ENCODE peak calls at places on chromosomes 7 and 10, in seven cellular contexts. One of them, this sample, is unnamed.
A peak's percentile ranks its signal among the peaks of the same experiment; 100 is the strongest.

GRCh38 chr7:135321556-135321955 is 87.9 kb downstream of the STRA8 start:
- DNase-seq in stimulated activated CD4-positive, alpha-beta T cell treated with anti-CD3 and anti-CD28 coated beads, TNF-alpha, amount 100 ng/mL, for 48 hours: no peak
- DNase-seq in skeletal muscle cell: peak; percentile 55
- DNase-seq in islet precursor cell: no peak
- DNase-seq in AG09319: no peak
- DNase-seq in central memory CD4-positive, alpha-beta T cell: no peak
- DNase-seq in kidney tubule cell: peak; percentile 28
- DNase-seq in this sample: no peak

GRCh38 chr7:28739128-28739527 is 219.0 kb downstream of the TRIL start:
- DNase-seq in kidney tubule cell: no peak
- DNase-seq in stimulated activated CD4-positive, alpha-beta T cell treated with anti-CD3 and anti-CD28 coated beads, TNF-alpha, amount 100 ng/mL, for 48 hours: no peak
- DNase-seq in islet precursor cell: no peak
- DNase-seq in central memory CD4-positive, alpha-beta T cell: no peak
- DNase-seq in skeletal muscle cell: no peak
- DNase-seq in AG09319: no peak
- DNase-seq in this sample: no peak

GRCh38 chr10:96243296-96243695 is 28.1 kb downstream of the BLNK start:
- DNase-seq in skeletal muscle cell: no peak
- DNase-seq in AG09319: no peak
- DNase-seq in kidney tubule cell: no peak
- DNase-seq in central memory CD4-positive, alpha-beta T cell: no peak
- DNase-seq in islet precursor cell: peak; percentile 11
- DNase-seq in stimulated activated CD4-positive, alpha-beta T cell treated with anti-CD3 and anti-CD28 coated beads, TNF-alpha, amount 100 ng/mL, for 48 hours: no peak
- DNase-seq in this sample: no peak

GRCh38 chr7:27364344-27364758 is 121.7 kb downstream of the EVX1 start:
- DNase-seq in central memory CD4-positive, alpha-beta T cell: no peak
- DNase-seq in islet precursor cell: no peak
- DNase-seq in kidney tubule cell: no peak
- DNase-seq in skeletal muscle cell: peak; percentile 93
- DNase-seq in stimulated activated CD4-positive, alpha-beta T cell treated with anti-CD3 and anti-CD28 coated beads, TNF-alpha, amount 100 ng/mL, for 48 hours: no peak
- DNase-seq in AG09319: peak; percentile 36
- DNase-seq in this sample: no peak

GRCh38 chr7:21429786-21430574 is 2.1 kb downstream of the SP4 start:
- DNase-seq in AG09319: no peak
- DNase-seq in central memory CD4-positive, alpha-beta T cell: no peak
- DNase-seq in islet precursor cell: no peak
- DNase-seq in skeletal muscle cell: no peak
- DNase-seq in kidney tubule cell: peak; percentile 24
- DNase-seq in stimulated activated CD4-positive, alpha-beta T cell treated with anti-CD3 and anti-CD28 coated beads, TNF-alpha, amount 100 ng/mL, for 48 hours: no peak
- DNase-seq in this sample: no peak

GRCh38 chr10:31154996-31155395 is 123.3 kb upstream of the ZNF438 start:
- DNase-seq in skeletal muscle cell: no peak
- DNase-seq in islet precursor cell: no peak
- DNase-seq in stimulated activated CD4-positive, alpha-beta T cell treated with anti-CD3 and anti-CD28 coated beads, TNF-alpha, amount 100 ng/mL, for 48 hours: no peak
- DNase-seq in kidney tubule cell: no peak
- DNase-seq in AG09319: no peak
- DNase-seq in central memory CD4-positive, alpha-beta T cell: no peak
- DNase-seq in this sample: no peak

GRCh38 chr10:76444034-76444800 is 1012.8 kb downstream of the LRMDA start:
- DNase-seq in stimulated activated CD4-positive, alpha-beta T cell treated with anti-CD3 and anti-CD28 coated beads, TNF-alpha, amount 100 ng/mL, for 48 hours: no peak
- DNase-seq in central memory CD4-positive, alpha-beta T cell: no peak
- DNase-seq in kidney tubule cell: no peak
- DNase-seq in skeletal muscle cell: peak; percentile 31
- DNase-seq in AG09319: no peak
- DNase-seq in islet precursor cell: no peak
- DNase-seq in this sample: no peak

GRCh38 chr10:61992683-61993629 is 91.5 kb downstream of the ARID5B start:
- DNase-seq in central memory CD4-positive, alpha-beta T cell: peak; percentile 82
- DNase-seq in skeletal muscle cell: peak; percentile 80
- DNase-seq in AG09319: peak; percentile 86
- DNase-seq in kidney tubule cell: peak; percentile 15
- DNase-seq in islet precursor cell: no peak
- DNase-seq in stimulated activated CD4-positive, alpha-beta T cell treated with anti-CD3 and anti-CD28 coated beads, TNF-alpha, amount 100 ng/mL, for 48 hours: peak; percentile 17
- DNase-seq in this sample: no peak

GRCh38 chr7:98283127-98283886 is 1.8 kb downstream of the BRI3 start:
- DNase-seq in skeletal muscle cell: no peak
- DNase-seq in AG09319: peak; percentile 41
- DNase-seq in islet precursor cell: no peak
- DNase-seq in central memory CD4-positive, alpha-beta T cell: no peak
- DNase-seq in stimulated activated CD4-positive, alpha-beta T cell treated with anti-CD3 and anti-CD28 coated beads, TNF-alpha, amount 100 ng/mL, for 48 hours: no peak
- DNase-seq in kidney tubule cell: peak; percentile 80
- DNase-seq in this sample: no peak

GRCh38 chr7:42639930-42640329 is 271.9 kb downstream of the C7orf25 start:
- DNase-seq in stimulated activated CD4-positive, alpha-beta T cell treated with anti-CD3 and anti-CD28 coated beads, TNF-alpha, amount 100 ng/mL, for 48 hours: no peak
- DNase-seq in AG09319: no peak
- DNase-seq in islet precursor cell: no peak
- DNase-seq in kidney tubule cell: no peak
- DNase-seq in skeletal muscle cell: no peak
- DNase-seq in central memory CD4-positive, alpha-beta T cell: no peak
- DNase-seq in this sample: no peak

GRCh38 chr7:128841171-128841690 is 11.0 kb downstream of the FLNC start:
- DNase-seq in central memory CD4-positive, alpha-beta T cell: peak; percentile 36
- DNase-seq in skeletal muscle cell: no peak
- DNase-seq in stimulated activated CD4-positive, alpha-beta T cell treated with anti-CD3 and anti-CD28 coated beads, TNF-alpha, amount 100 ng/mL, for 48 hours: no peak
- DNase-seq in islet precursor cell: no peak
- DNase-seq in AG09319: no peak
- DNase-seq in kidney tubule cell: no peak
- DNase-seq in this sample: no peak

GRCh38 chr7:117124585-117125220 is 171.4 kb downstream of the ST7 start:
- DNase-seq in AG09319: peak; percentile 50
- DNase-seq in skeletal muscle cell: peak; percentile 96
- DNase-seq in stimulated activated CD4-positive, alpha-beta T cell treated with anti-CD3 and anti-CD28 coated beads, TNF-alpha, amount 100 ng/mL, for 48 hours: peak; percentile 71
- DNase-seq in kidney tubule cell: peak; percentile 99
- DNase-seq in islet precursor cell: peak; percentile 66
- DNase-seq in central memory CD4-positive, alpha-beta T cell: no peak
- DNase-seq in this sample: no peak

GRCh38 chr7:5692112-5692844 is 89.2 kb downstream of the RNF216 start:
- DNase-seq in islet precursor cell: peak; percentile 83
- DNase-seq in kidney tubule cell: peak; percentile 92
- DNase-seq in stimulated activated CD4-positive, alpha-beta T cell treated with anti-CD3 and anti-CD28 coated beads, TNF-alpha, amount 100 ng/mL, for 48 hours: no peak
- DNase-seq in central memory CD4-positive, alpha-beta T cell: no peak
- DNase-seq in skeletal muscle cell: peak; percentile 98
- DNase-seq in AG09319: peak; percentile 92
- DNase-seq in this sample: no peak

GRCh38 chr10:30788307-30788706 is 158.8 kb upstream of the LYZL2 start:
- DNase-seq in skeletal muscle cell: no peak
- DNase-seq in AG09319: no peak
- DNase-seq in kidney tubule cell: peak; percentile 29
- DNase-seq in central memory CD4-positive, alpha-beta T cell: no peak
- DNase-seq in stimulated activated CD4-positive, alpha-beta T cell treated with anti-CD3 and anti-CD28 coated beads, TNF-alpha, amount 100 ng/mL, for 48 hours: no peak
- DNase-seq in islet precursor cell: peak; percentile 78
- DNase-seq in this sample: no peak

GRCh38 chr7:101567231-101567630 is 61.9 kb downstream of the MYL10 start:
- DNase-seq in stimulated activated CD4-positive, alpha-beta T cell treated with anti-CD3 and anti-CD28 coated beads, TNF-alpha, amount 100 ng/mL, for 48 hours: no peak
- DNase-seq in kidney tubule cell: no peak
- DNase-seq in islet precursor cell: no peak
- DNase-seq in central memory CD4-positive, alpha-beta T cell: no peak
- DNase-seq in skeletal muscle cell: no peak
- DNase-seq in AG09319: no peak
- DNase-seq in this sample: no peak

GRCh38 chr7:128172151-128172550 is 68.9 kb upstream of the LEP start:
- DNase-seq in AG09319: no peak
- DNase-seq in skeletal muscle cell: no peak
- DNase-seq in stimulated activated CD4-positive, alpha-beta T cell treated with anti-CD3 and anti-CD28 coated beads, TNF-alpha, amount 100 ng/mL, for 48 hours: no peak
- DNase-seq in central memory CD4-positive, alpha-beta T cell: no peak
- DNase-seq in kidney tubule cell: no peak
- DNase-seq in islet precursor cell: peak; percentile 37
- DNase-seq in this sample: no peak

GRCh38 chr10:121497513-121497912 is 100.7 kb downstream of the FGFR2 start:
- DNase-seq in stimulated activated CD4-positive, alpha-beta T cell treated with anti-CD3 and anti-CD28 coated beads, TNF-alpha, amount 100 ng/mL, for 48 hours: no peak
- DNase-seq in AG09319: no peak
- DNase-seq in skeletal muscle cell: no peak
- DNase-seq in islet precursor cell: no peak
- DNase-seq in kidney tubule cell: no peak
- DNase-seq in central memory CD4-positive, alpha-beta T cell: no peak
- DNase-seq in this sample: no peak

GRCh38 chr7:28280516-28280915 is 99.9 kb upstream of the JAZF1 start:
- DNase-seq in AG09319: no peak
- DNase-seq in stimulated activated CD4-positive, alpha-beta T cell treated with anti-CD3 and anti-CD28 coated beads, TNF-alpha, amount 100 ng/mL, for 48 hours: no peak
- DNase-seq in central memory CD4-positive, alpha-beta T cell: no peak
- DNase-seq in islet precursor cell: no peak
- DNase-seq in kidney tubule cell: no peak
- DNase-seq in skeletal muscle cell: no peak
- DNase-seq in this sample: no peak

GRCh38 chr7:100882201-100882600 is 7.3 kb downstream of the SRRT start:
- DNase-seq in central memory CD4-positive, alpha-beta T cell: no peak
- DNase-seq in islet precursor cell: no peak
- DNase-seq in kidney tubule cell: no peak
- DNase-seq in skeletal muscle cell: no peak
- DNase-seq in stimulated activated CD4-positive, alpha-beta T cell treated with anti-CD3 and anti-CD28 coated beads, TNF-alpha, amount 100 ng/mL, for 48 hours: no peak
- DNase-seq in AG09319: no peak
- DNase-seq in this sample: no peak

GRCh38 chr10:124522131-124522902 is 60.7 kb downstream of the LHPP start:
- DNase-seq in stimulated activated CD4-positive, alpha-beta T cell treated with anti-CD3 and anti-CD28 coated beads, TNF-alpha, amount 100 ng/mL, for 48 hours: no peak
- DNase-seq in islet precursor cell: peak; percentile 43
- DNase-seq in skeletal muscle cell: no peak
- DNase-seq in AG09319: no peak
- DNase-seq in kidney tubule cell: no peak
- DNase-seq in central memory CD4-positive, alpha-beta T cell: no peak
- DNase-seq in this sample: no peak

GRCh38 chr10:75924309-75924920 is 493.0 kb downstream of the LRMDA start:
- DNase-seq in islet precursor cell: no peak
- DNase-seq in AG09319: no peak
- DNase-seq in central memory CD4-positive, alpha-beta T cell: no peak
- DNase-seq in skeletal muscle cell: no peak
- DNase-seq in stimulated activated CD4-positive, alpha-beta T cell treated with anti-CD3 and anti-CD28 coated beads, TNF-alpha, amount 100 ng/mL, for 48 hours: no peak
- DNase-seq in kidney tubule cell: no peak
- DNase-seq in this sample: no peak

GRCh38 chr10:71201921-71202713 is 10.3 kb upstream of the UNC5B start:
- DNase-seq in skeletal muscle cell: no peak
- DNase-seq in AG09319: no peak
- DNase-seq in central memory CD4-positive, alpha-beta T cell: no peak
- DNase-seq in islet precursor cell: peak; percentile 84
- DNase-seq in kidney tubule cell: no peak
- DNase-seq in stimulated activated CD4-positive, alpha-beta T cell treated with anti-CD3 and anti-CD28 coated beads, TNF-alpha, amount 100 ng/mL, for 48 hours: no peak
- DNase-seq in this sample: no peak

GRCh38 chr7:131284702-131285419 is 42.8 kb upstream of the MKLN1 start:
- DNase-seq in AG09319: no peak
- DNase-seq in stimulated activated CD4-positive, alpha-beta T cell treated with anti-CD3 and anti-CD28 coated beads, TNF-alpha, amount 100 ng/mL, for 48 hours: no peak
- DNase-seq in skeletal muscle cell: peak; percentile 19
- DNase-seq in central memory CD4-positive, alpha-beta T cell: no peak
- DNase-seq in kidney tubule cell: peak; percentile 78
- DNase-seq in islet precursor cell: no peak
- DNase-seq in this sample: no peak

GRCh38 chr7:142057101-142057500 is 54.4 kb upstream of the MGAM2 start:
- DNase-seq in stimulated activated CD4-positive, alpha-beta T cell treated with anti-CD3 and anti-CD28 coated beads, TNF-alpha, amount 100 ng/mL, for 48 hours: no peak
- DNase-seq in central memory CD4-positive, alpha-beta T cell: no peak
- DNase-seq in kidney tubule cell: no peak
- DNase-seq in AG09319: no peak
- DNase-seq in skeletal muscle cell: no peak
- DNase-seq in islet precursor cell: no peak
- DNase-seq in this sample: no peak

GRCh38 chr7:13945670-13946069 is 43.8 kb downstream of the ETV1 start:
- DNase-seq in skeletal muscle cell: no peak
- DNase-seq in AG09319: no peak
- DNase-seq in stimulated activated CD4-positive, alpha-beta T cell treated with anti-CD3 and anti-CD28 coated beads, TNF-alpha, amount 100 ng/mL, for 48 hours: no peak
- DNase-seq in central memory CD4-positive, alpha-beta T cell: no peak
- DNase-seq in kidney tubule cell: peak; percentile 41
- DNase-seq in islet precursor cell: peak; percentile 53
- DNase-seq in this sample: no peak

GRCh38 chr10:5596611-5597341 is 69.6 kb downstream of the ASB13 start:
- DNase-seq in central memory CD4-positive, alpha-beta T cell: no peak
- DNase-seq in kidney tubule cell: peak; percentile 75
- DNase-seq in stimulated activated CD4-positive, alpha-beta T cell treated with anti-CD3 and anti-CD28 coated beads, TNF-alpha, amount 100 ng/mL, for 48 hours: no peak
- DNase-seq in islet precursor cell: peak; percentile 95
- DNase-seq in skeletal muscle cell: no peak
- DNase-seq in AG09319: no peak
- DNase-seq in this sample: no peak

GRCh38 chr10:44343836-44344235 is 41.1 kb downstream of the CXCL12 start:
- DNase-seq in stimulated activated CD4-positive, alpha-beta T cell treated with anti-CD3 and anti-CD28 coated beads, TNF-alpha, amount 100 ng/mL, for 48 hours: no peak
- DNase-seq in skeletal muscle cell: no peak
- DNase-seq in central memory CD4-positive, alpha-beta T cell: no peak
- DNase-seq in kidney tubule cell: no peak
- DNase-seq in AG09319: no peak
- DNase-seq in islet precursor cell: peak; percentile 46
- DNase-seq in this sample: no peak

GRCh38 chr7:158647475-158647792 is 57.2 kb downstream of the NCAPG2 start:
- DNase-seq in stimulated activated CD4-positive, alpha-beta T cell treated with anti-CD3 and anti-CD28 coated beads, TNF-alpha, amount 100 ng/mL, for 48 hours: no peak
- DNase-seq in islet precursor cell: no peak
- DNase-seq in central memory CD4-positive, alpha-beta T cell: no peak
- DNase-seq in kidney tubule cell: no peak
- DNase-seq in AG09319: no peak
- DNase-seq in skeletal muscle cell: no peak
- DNase-seq in this sample: no peak

GRCh38 chr7:157228864-157229422 is 90.2 kb downstream of the UBE3C start:
- DNase-seq in islet precursor cell: peak; percentile 69
- DNase-seq in AG09319: no peak
- DNase-seq in central memory CD4-positive, alpha-beta T cell: no peak
- DNase-seq in stimulated activated CD4-positive, alpha-beta T cell treated with anti-CD3 and anti-CD28 coated beads, TNF-alpha, amount 100 ng/mL, for 48 hours: no peak
- DNase-seq in skeletal muscle cell: peak; percentile 7
- DNase-seq in kidney tubule cell: no peak
- DNase-seq in this sample: no peak

GRCh38 chr7:75650671-75651070 is 88.1 kb downstream of the HIP1 start:
- DNase-seq in skeletal muscle cell: no peak
- DNase-seq in AG09319: no peak
- DNase-seq in islet precursor cell: peak; percentile 63
- DNase-seq in stimulated activated CD4-positive, alpha-beta T cell treated with anti-CD3 and anti-CD28 coated beads, TNF-alpha, amount 100 ng/mL, for 48 hours: no peak
- DNase-seq in kidney tubule cell: peak; percentile 13
- DNase-seq in central memory CD4-positive, alpha-beta T cell: no peak
- DNase-seq in this sample: no peak

GRCh38 chr10:92080244-92080643 is 156.7 kb downstream of the BTAF1 start:
- DNase-seq in islet precursor cell: no peak
- DNase-seq in AG09319: no peak
- DNase-seq in central memory CD4-positive, alpha-beta T cell: no peak
- DNase-seq in kidney tubule cell: no peak
- DNase-seq in skeletal muscle cell: no peak
- DNase-seq in stimulated activated CD4-positive, alpha-beta T cell treated with anti-CD3 and anti-CD28 coated beads, TNF-alpha, amount 100 ng/mL, for 48 hours: no peak
- DNase-seq in this sample: no peak

GRCh38 chr10:76504823-76505222 is 1073.4 kb downstream of the LRMDA start:
- DNase-seq in central memory CD4-positive, alpha-beta T cell: no peak
- DNase-seq in skeletal muscle cell: no peak
- DNase-seq in stimulated activated CD4-positive, alpha-beta T cell treated with anti-CD3 and anti-CD28 coated beads, TNF-alpha, amount 100 ng/mL, for 48 hours: no peak
- DNase-seq in kidney tubule cell: no peak
- DNase-seq in islet precursor cell: no peak
- DNase-seq in AG09319: no peak
- DNase-seq in this sample: no peak

GRCh38 chr7:44288381-44288685 is 37.1 kb downstream of the CAMK2B start:
- DNase-seq in AG09319: no peak
- DNase-seq in skeletal muscle cell: no peak
- DNase-seq in stimulated activated CD4-positive, alpha-beta T cell treated with anti-CD3 and anti-CD28 coated beads, TNF-alpha, amount 100 ng/mL, for 48 hours: no peak
- DNase-seq in islet precursor cell: peak; percentile 30
- DNase-seq in central memory CD4-positive, alpha-beta T cell: no peak
- DNase-seq in kidney tubule cell: no peak
- DNase-seq in this sample: no peak

GRCh38 chr10:97422921-97423420 is 3.0 kb upstream of the PGAM1 start:
- DNase-seq in AG09319: no peak
- DNase-seq in kidney tubule cell: peak; percentile 90
- DNase-seq in skeletal muscle cell: peak; percentile 64
- DNase-seq in central memory CD4-positive, alpha-beta T cell: no peak
- DNase-seq in stimulated activated CD4-positive, alpha-beta T cell treated with anti-CD3 and anti-CD28 coated beads, TNF-alpha, amount 100 ng/mL, for 48 hours: peak; percentile 44
- DNase-seq in islet precursor cell: no peak
- DNase-seq in this sample: no peak

GRCh38 chr10:13597909-13598308 is 11.1 kb downstream of the PRPF18 start:
- DNase-seq in stimulated activated CD4-positive, alpha-beta T cell treated with anti-CD3 and anti-CD28 coated beads, TNF-alpha, amount 100 ng/mL, for 48 hours: no peak
- DNase-seq in AG09319: no peak
- DNase-seq in islet precursor cell: no peak
- DNase-seq in central memory CD4-positive, alpha-beta T cell: no peak
- DNase-seq in skeletal muscle cell: no peak
- DNase-seq in kidney tubule cell: no peak
- DNase-seq in this sample: no peak

GRCh38 chr7:81768951-81769778 is 682 bp downstream of the HGF start:
- DNase-seq in stimulated activated CD4-positive, alpha-beta T cell treated with anti-CD3 and anti-CD28 coated beads, TNF-alpha, amount 100 ng/mL, for 48 hours: no peak
- DNase-seq in islet precursor cell: no peak
- DNase-seq in skeletal muscle cell: no peak
- DNase-seq in kidney tubule cell: no peak
- DNase-seq in central memory CD4-positive, alpha-beta T cell: no peak
- DNase-seq in AG09319: no peak
- DNase-seq in this sample: no peak

GRCh38 chr7:39271386-39271785 is 293.7 kb downstream of the POU6F2 start:
- DNase-seq in AG09319: no peak
- DNase-seq in islet precursor cell: no peak
- DNase-seq in stimulated activated CD4-positive, alpha-beta T cell treated with anti-CD3 and anti-CD28 coated beads, TNF-alpha, amount 100 ng/mL, for 48 hours: no peak
- DNase-seq in central memory CD4-positive, alpha-beta T cell: no peak
- DNase-seq in skeletal muscle cell: no peak
- DNase-seq in kidney tubule cell: peak; percentile 66
- DNase-seq in this sample: no peak

GRCh38 chr7:125644113-125644512 is 714.5 kb upstream of the POT1 start:
- DNase-seq in skeletal muscle cell: no peak
- DNase-seq in AG09319: no peak
- DNase-seq in central memory CD4-positive, alpha-beta T cell: no peak
- DNase-seq in islet precursor cell: no peak
- DNase-seq in stimulated activated CD4-positive, alpha-beta T cell treated with anti-CD3 and anti-CD28 coated beads, TNF-alpha, amount 100 ng/mL, for 48 hours: no peak
- DNase-seq in kidney tubule cell: peak; percentile 44
- DNase-seq in this sample: no peak